ENCODE peak calls at places on chromosomes 12 and 14, in four cellular contexts. S is neural progenitor cell, Y is GM23338, C is AG04450. K is an unnamed sample.

GRCh38 chr12:12803186-12803585 is 10.0 kb upstream of the DDX47 start:
- DNase-seq in S (no peak), Y (peak), C (no peak), K (peak)

GRCh38 chr12:67716817-67717216 is 68.3 kb downstream of the DYRK2 start:
- DNase-seq in S (no peak), Y (no peak), C (no peak), K (no peak)

GRCh38 chr12:18629916-18630315 is 107.9 kb downstream of the PLCZ1 start:
- DNase-seq in S (no peak), Y (no peak), C (no peak), K (no peak)

GRCh38 chr12:32566663-32567634 is 112.2 kb upstream of the DNM1L start:
- DNase-seq in S (no peak), Y (peak), C (no peak), K (no peak)

GRCh38 chr12:40511341-40511740 is 180.9 kb upstream of the CNTN1 start:
- DNase-seq in S (no peak), Y (no peak), C (no peak), K (no peak)

GRCh38 chr14:52686176-52686575 is 9.2 kb downstream of the ERO1A start:
- DNase-seq in S (no peak), Y (no peak), C (no peak), K (no peak)

GRCh38 chr14:75249251-75249957 is 29.2 kb upstream of the FOS start:
- DNase-seq in S (peak), Y (peak), C (no peak), K (no peak)

GRCh38 chr14:50846171-50846880 is 15.4 kb upstream of the NIN start:
- DNase-seq in S (no peak), Y (no peak), C (peak), K (no peak)

GRCh38 chr12:124837958-124838803 is 25.5 kb downstream of the SCARB1 start:
- DNase-seq in S (no peak), Y (no peak), C (peak), K (peak)

GRCh38 chr12:67271976-67272375 is 2.8 kb downstream of the CAND1 start:
- DNase-seq in S (no peak), Y (no peak), C (no peak), K (no peak)

GRCh38 chr14:76564471-76565119 is 188.7 kb downstream of the ESRRB start:
- DNase-seq in S (peak), Y (peak), C (no peak), K (no peak)

DNA sequence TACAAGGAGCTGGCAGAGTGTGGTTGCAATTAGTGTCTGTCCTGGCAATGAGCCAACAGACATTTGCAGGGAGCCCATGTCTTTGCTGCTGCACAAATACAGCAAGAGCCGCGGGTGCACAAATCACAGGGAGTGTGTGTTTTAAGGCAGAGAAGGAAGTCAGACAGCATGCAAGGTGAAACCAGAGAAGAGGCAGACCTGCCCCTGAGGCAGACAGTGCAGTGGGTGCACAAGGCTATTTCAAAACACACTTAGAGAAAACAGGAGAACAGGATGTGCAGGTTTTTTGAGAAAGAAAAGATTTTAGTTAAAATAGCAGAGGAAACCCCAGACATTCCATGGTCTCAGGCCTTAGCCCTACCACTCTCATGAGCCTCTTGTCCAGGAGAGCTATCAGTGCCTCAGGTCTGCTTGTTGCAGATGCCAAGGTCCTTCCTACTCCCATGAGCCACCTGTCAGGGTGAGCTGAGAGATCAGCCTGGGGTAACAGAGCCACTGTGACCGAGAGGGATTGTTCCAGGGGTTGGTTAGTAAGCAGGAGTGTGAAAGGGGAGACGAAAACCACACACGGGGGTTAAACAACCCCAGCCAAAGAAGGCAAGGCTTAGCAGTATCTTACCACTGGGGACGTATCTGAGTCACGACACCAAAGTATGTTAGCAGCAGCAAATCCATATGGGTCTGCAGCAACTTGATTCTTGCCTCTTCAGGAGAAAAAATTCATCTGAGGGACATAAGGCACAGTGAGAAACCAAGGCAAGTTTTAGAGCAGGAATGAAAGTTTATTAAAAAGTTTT is 78.1 kb downstream of the C14orf132 start:
- DNase-seq in S (no peak), Y (no peak), C (no peak), K (no peak)
- H3K4me3 ChIP-seq in S (no peak), Y (no peak), C (no peak), K (no peak)

DNA sequence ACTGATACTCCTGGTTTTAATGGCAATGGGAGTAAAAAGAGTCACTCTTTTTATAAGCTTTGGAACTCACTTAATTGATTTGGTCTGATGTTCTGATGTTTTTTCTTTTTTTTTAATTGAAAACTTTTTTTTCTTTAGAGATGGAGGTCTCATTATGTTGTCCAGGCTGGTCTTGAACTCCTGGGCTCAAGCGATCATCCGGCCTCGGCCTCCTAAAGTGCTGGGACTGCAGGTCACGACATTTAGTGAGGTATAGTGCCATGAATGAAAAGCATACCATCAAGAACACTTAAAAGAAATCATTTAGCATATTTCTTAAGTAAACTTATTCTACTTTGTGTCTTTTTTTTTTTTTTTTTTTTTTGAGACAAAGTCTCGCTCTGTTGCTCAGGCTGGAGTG is 12.7 kb upstream of the EID3 start:
- DNase-seq in S (no peak), Y (no peak), C (no peak), K (no peak)
- H3K4me3 ChIP-seq in S (no peak), Y (no peak), C (peak), K (no peak)

DNA sequence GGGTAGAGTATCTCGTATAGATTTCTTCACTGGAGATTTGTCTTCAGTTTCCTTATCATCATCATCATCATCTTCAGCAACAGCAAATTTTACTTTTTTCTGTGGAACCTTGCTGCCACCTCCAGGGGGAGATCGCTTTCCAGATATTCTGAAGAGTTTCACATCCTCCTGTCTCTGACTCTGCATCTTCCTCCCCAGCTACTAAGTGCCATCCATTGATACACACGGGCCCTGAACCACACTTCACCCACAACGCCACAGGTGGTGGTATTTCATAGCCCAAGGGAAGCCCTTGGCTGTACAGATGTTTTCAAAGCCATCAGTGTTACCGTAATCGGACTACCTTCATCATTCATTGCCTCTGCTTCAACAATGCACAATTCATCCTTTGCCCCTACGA is 82.2 kb downstream of the PPP2R5C start:
- DNase-seq in S (no peak), Y (peak), C (no peak), K (no peak)
- H3K4me3 ChIP-seq in S (no peak), Y (no peak), C (no peak), K (no peak)

GRCh38 chr12:106582661-106583577 is at the start of gene RFX4:
- DNase-seq in S (peak), Y (peak), C (no peak), K (no peak)

GRCh38 chr12:106581543-106582263 is 1.1 kb upstream of the RFX4 start:
- DNase-seq in S (peak), Y (peak), C (no peak), K (no peak)

GRCh38 chr12:106583578-106584103 is 837 bp downstream of the RFX4 start:
- DNase-seq in S (peak), Y (peak), C (no peak), K (no peak)

GRCh38 chr12:106580671-106581508 is 1.9 kb upstream of the RFX4 start:
- DNase-seq in S (peak), Y (peak), C (no peak), K (no peak)

GRCh38 chr12:106582264-106582591 is 576 bp upstream of the RFX4 start:
- DNase-seq in S (no peak), Y (no peak), C (no peak), K (no peak)
- H3K4me3 ChIP-seq in S (peak), Y (peak), C (no peak), K (no peak)

DNA sequence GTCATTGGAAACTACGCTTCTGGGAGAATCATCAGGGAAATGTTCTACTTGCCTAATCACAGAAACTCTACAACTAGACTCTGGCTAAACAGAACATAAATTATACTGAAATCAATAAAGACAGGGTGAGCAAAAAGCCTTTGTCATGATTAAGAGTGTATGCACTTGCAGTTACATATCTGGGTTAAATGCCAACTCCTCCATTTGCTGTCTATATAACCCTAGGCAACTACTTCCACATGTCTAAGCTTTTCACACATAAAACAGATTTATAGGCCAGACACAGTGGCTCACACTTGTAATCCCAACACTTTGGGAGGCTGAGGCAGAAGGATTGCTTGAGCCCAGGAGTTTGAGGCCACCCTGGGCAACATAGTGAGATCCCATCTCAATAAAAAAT is 125.6 kb downstream of the PHLDA1 start:
- DNase-seq in S (no peak), Y (no peak), C (no peak), K (no peak)
- H3K4me3 ChIP-seq in S (no peak), Y (no peak), C (no peak), K (no peak)

DNA sequence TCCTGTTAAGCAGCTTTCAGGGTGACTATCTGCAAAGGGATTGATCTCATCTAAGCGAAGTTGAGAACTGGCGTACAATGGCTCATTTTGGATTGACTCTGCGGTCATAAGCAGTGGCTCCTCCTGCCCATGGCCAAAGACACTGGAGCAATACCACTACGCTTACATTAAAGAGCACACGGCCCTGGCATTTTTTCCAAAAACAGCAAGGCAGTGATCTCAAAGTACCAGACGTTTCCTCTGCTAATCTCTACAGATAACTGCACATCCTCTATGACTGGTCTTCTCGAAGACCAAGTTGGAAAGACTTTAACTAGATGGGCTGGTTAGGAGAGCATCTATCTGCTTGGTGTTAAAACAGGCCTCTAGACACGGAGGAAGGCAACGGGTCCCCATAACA is 2.7 kb downstream of the PITPNM2 start:
- DNase-seq in S (no peak), Y (no peak), C (no peak), K (no peak)
- H3K4me3 ChIP-seq in S (no peak), Y (no peak), C (no peak), K (no peak)

DNA sequence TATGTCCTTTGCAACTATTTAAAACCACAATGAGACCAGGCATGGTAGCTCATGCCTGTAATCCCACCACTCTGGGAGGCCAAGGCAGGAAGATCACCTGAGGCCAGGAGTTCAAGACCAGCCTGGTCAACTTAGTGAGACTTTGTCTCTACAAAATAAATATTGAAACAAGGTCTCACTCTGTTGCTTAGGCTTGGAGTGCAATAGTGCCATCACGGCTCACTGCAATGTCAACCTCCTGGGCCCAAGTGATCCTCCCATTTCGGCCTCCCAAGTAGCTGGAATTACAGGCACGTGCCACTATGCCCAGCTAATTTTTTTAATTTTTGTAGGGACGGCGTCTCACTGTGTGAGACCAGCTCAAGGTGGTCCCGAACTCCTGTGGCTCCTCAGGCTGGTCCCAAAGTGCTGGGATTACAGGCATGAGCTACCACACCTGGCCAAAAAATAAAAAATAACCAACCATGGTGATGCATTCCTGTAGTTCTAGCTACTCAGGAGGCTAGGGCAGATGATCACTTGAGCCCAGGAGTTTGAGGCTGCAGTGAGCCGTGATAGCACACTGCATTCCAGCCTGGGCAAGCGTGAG is 955 bp upstream of the FITM1 start:
- DNase-seq in S (no peak), Y (no peak), C (no peak), K (no peak)
- H3K4me3 ChIP-seq in S (no peak), Y (no peak), C (no peak), K (no peak)

DNA sequence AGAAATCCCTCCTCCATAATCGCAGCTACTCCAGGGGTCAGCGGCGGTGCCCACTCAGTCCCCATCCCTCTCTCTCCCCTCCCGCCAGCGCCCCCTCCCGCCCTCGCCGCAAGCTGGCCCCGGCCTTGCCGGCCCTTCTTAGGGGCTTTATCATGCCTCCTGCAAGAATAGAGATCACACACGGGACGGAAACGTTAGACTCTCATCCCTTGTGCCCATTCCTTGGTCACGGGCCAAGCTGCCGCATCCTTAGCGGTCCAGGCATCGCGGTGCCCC is 681 bp upstream of the COX14 start:
- DNase-seq in S (no peak), Y (no peak), C (no peak), K (no peak)
- H3K4me3 ChIP-seq in S (peak), Y (peak), C (peak), K (peak)